ENCODE peak calls at places on chromosomes 12 and 14, in five cellular contexts. B, E, U, W and A are unnamed samples.

GRCh38 chr14:63203618-63204406 is 431 bp upstream of the RHOJ start:
- DNase-seq in B (peak; percentile 74), E (peak; percentile 71), U (peak; percentile 77), W (peak; percentile 94), A (peak; percentile 98)

GRCh38 chr12:102067574-102068258 is 5.9 kb upstream of the WASHC3 start:
- DNase-seq in B (no peak), E (peak; percentile 42), U (no peak), W (peak; percentile 40), A (peak; percentile 55)

GRCh38 chr14:39880106-39880695 is 448.0 kb upstream of the FBXO33 start:
- DNase-seq in B (no peak), E (no peak), U (no peak), W (no peak), A (no peak)

GRCh38 chr12:3897400-3897910 is 24.3 kb upstream of the PARP11 start:
- DNase-seq in B (no peak), E (no peak), U (no peak), W (no peak), A (no peak)

GRCh38 chr12:26614217-26614616 is 218.8 kb downstream of the ITPR2 start:
- DNase-seq in B (no peak), E (no peak), U (peak; percentile 53), W (peak; percentile 50), A (peak; percentile 56)

GRCh38 chr12:82797480-82797879 is 110.8 kb downstream of the TMTC2 start:
- DNase-seq in B (no peak), E (no peak), U (no peak), W (no peak), A (no peak)

GRCh38 chr14:103072595-103073366 is 11.2 kb upstream of the LBHD2 start:
- DNase-seq in B (peak; percentile 75), E (no peak), U (no peak), W (no peak), A (no peak)

GRCh38 chr12:93136243-93137015 is 207.3 kb upstream of the EEA1 start:
- DNase-seq in B (no peak), E (no peak), U (no peak), W (no peak), A (no peak)

GRCh38 chr12:21371050-21371449 is 1.7 kb upstream of the IAPP start:
- DNase-seq in B (no peak), E (no peak), U (no peak), W (no peak), A (no peak)

GRCh38 chr12:48901278-48901677 is 24.0 kb downstream of the FKBP11 start:
- DNase-seq in B (no peak), E (no peak), U (no peak), W (peak; percentile 23), A (peak; percentile 31)

GRCh38 chr12:112979281-112979680 is 962 bp downstream of the OAS2 start:
- DNase-seq in B (peak; percentile 84), E (no peak), U (no peak), W (no peak), A (no peak)

GRCh38 chr14:51525705-51526104 is 126.0 kb upstream of the FRMD6 start:
- DNase-seq in B (no peak), E (no peak), U (no peak), W (no peak), A (no peak)

GRCh38 chr12:38905480-38906351 is at the start of gene CPNE8:
- DNase-seq in B (peak; percentile 92), E (no peak), U (peak; percentile 75), W (peak; percentile 50), A (peak; percentile 78)

GRCh38 chr14:69079747-69080146 is 73.2 kb downstream of the DCAF5 start:
- DNase-seq in B (no peak), E (no peak), U (no peak), W (no peak), A (no peak)

GRCh38 chr12:95118138-95118787 is 44.8 kb upstream of the NR2C1 start:
- DNase-seq in B (no peak), E (peak; percentile 63), U (no peak), W (peak; percentile 69), A (peak; percentile 93)

GRCh38 chr12:102962986-102963385 is 5.5 kb downstream of the ASCL1 start:
- DNase-seq in B (no peak), E (no peak), U (no peak), W (no peak), A (no peak)

GRCh38 chr14:89249296-89249565 is 167.8 kb downstream of the FOXN3 start:
- DNase-seq in B (no peak), E (no peak), U (no peak), W (no peak), A (no peak)

GRCh38 chr12:43285248-43285647 is 266.8 kb downstream of the ADAMTS20 start:
- DNase-seq in B (no peak), E (peak; percentile 86), U (no peak), W (peak; percentile 98), A (peak; percentile 93)

GRCh38 chr12:11580125-11580751 is 69.2 kb upstream of the ETV6 start:
- DNase-seq in B (no peak), E (peak; percentile 91), U (no peak), W (peak; percentile 87), A (peak; percentile 93)

GRCh38 chr14:92586966-92587365 is 73.4 kb downstream of the RIN3 start:
- DNase-seq in B (no peak), E (no peak), U (no peak), W (no peak), A (no peak)

GRCh38 chr12:12032260-12032761 is 38.4 kb upstream of the BCL2L14 start:
- DNase-seq in B (no peak), E (no peak), U (no peak), W (no peak), A (no peak)

GRCh38 chr12:70643927-70644326 is 6.7 kb upstream of the PTPRB start:
- DNase-seq in B (no peak), E (peak; percentile 67), U (no peak), W (no peak), A (no peak)

GRCh38 chr12:122159879-122160278 is 14.1 kb downstream of the IL31 start:
- DNase-seq in B (no peak), E (no peak), U (no peak), W (no peak), A (no peak)

GRCh38 chr14:95758331-95758730 is 44.4 kb upstream of the TCL1A start:
- DNase-seq in B (no peak), E (no peak), U (no peak), W (no peak), A (no peak)

GRCh38 chr12:48750215-48750614 is 33.7 kb upstream of the CCNT1 start:
- DNase-seq in B (no peak), E (no peak), U (no peak), W (peak; percentile 13), A (no peak)

GRCh38 chr14:52917732-52918131 is 33.1 kb downstream of the FERMT2 start:
- DNase-seq in B (no peak), E (peak; percentile 24), U (no peak), W (peak; percentile 66), A (peak; percentile 55)

GRCh38 chr12:31589582-31589895 is 1.4 kb downstream of the DENND5B start:
- DNase-seq in B (peak; percentile 89), E (no peak), U (peak; percentile 77), W (no peak), A (no peak)

GRCh38 chr14:71659165-71659564 is 273.1 kb upstream of the RGS6 start:
- DNase-seq in B (no peak), E (no peak), U (no peak), W (peak; percentile 62), A (peak; percentile 43)

DNA sequence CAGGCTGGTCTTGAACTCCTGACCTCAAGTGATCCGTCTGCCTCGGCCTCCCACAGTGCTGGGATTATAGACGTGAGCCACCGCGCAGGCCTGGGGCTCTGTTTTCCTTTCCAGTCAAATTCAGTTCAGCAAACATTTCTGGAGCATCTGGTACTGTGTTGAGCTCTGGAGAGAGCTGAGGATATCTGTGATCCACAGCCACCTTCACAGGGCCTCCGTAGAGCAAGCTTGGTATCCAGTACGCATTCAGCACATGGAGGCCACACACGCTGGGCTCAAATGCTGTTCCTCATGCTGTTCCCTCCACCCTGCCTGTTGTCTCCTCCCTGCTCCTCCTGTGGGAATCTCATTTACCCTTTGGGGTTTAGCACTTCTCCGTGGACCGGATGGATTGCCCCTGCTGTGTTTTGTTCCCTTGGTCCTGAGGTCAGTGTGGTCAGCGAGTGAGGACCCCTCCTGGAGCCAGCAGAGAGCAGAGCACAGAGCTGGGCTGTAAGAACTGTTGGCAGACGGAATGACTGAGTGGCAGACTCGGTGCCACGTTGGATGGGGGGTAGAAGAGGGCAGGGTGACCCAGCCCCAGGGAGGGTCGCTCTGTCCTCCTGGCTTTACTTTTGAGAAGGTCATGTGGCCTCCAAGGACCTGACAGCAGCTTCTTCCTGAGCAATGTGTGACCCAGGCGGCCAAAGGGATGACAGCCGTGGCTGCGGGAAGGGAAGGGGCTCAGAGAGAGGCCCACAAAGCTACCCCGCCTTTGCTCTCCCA is 891 bp downstream of the RPS6KL1 start:
- DNase-seq in B (no peak), E (no peak), U (no peak), W (no peak), A (no peak)
- H3K4me3 ChIP-seq in B (peak overlapping the region; percentile 48), E (no peak overlapping the region), U (peak overlapping the region; percentile 71), W (no peak overlapping the region), A (no peak overlapping the region)

DNA sequence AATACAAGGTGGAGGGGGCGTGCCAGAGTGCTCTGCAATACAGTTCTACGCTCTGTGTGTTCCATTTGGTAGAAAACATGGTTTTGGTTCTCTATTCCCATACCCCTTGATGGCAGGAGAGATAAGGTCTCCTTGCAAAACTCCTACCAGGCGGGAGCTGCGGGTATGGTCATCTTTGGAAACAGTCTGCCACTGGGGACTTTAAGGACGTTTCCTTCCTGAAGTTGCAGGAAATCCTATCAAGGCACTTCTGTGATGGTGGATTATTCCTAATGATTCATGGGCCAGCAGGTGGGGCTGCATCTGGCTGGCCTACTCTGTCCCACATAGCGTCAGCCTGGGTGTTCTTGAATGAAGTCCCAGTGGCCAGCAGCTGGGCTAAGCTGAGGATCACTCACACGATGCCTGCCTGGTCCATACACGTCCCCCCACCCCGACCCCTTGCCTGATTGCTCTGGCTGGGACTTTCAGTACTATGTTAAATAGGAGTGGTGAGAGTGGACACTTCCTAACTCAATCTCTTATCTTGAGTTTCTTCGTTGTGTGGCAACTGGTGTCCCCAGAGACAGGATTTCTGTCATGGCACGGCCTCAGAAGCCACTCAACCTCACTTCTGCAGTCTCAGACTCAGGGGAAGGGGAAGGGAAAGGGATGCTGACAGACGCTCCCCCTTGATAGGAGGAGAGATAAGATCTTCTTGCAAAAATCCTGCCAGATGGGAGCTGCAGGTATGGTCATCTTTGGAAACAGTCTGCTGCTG is 61.1 kb upstream of the FKBP4 start:
- DNase-seq in B (no peak), E (no peak), U (peak; percentile 21), W (no peak), A (no peak)
- H3K4me3 ChIP-seq in B (no peak overlapping the region), E (no peak overlapping the region), U (no peak overlapping the region), W (no peak overlapping the region), A (no peak overlapping the region)

GRCh38 chr12:124544311-124544970 is 23.0 kb downstream of the NCOR2 start:
- DNase-seq in B (peak; percentile 78), E (no peak), U (peak; percentile 64), W (no peak), A (no peak)
- H3K4me3 ChIP-seq in B (no peak overlapping the region), E (no peak overlapping the region), U (peak overlapping the region; percentile 2), W (no peak overlapping the region), A (no peak overlapping the region)

GRCh38 chr12:25020621-25021243 is 71.8 kb upstream of the BCAT1 start:
- DNase-seq in B (no peak), E (no peak), U (no peak), W (no peak), A (no peak)
- H3K4me3 ChIP-seq in B (no peak overlapping the region), E (no peak overlapping the region), U (no peak overlapping the region), W (no peak overlapping the region), A (no peak overlapping the region)

GRCh38 chr12:89433634-89434033 is 81.3 kb upstream of the DUSP6 start:
- DNase-seq in B (no peak), E (no peak), U (no peak), W (no peak), A (peak; percentile 27)
- H3K4me3 ChIP-seq in B (no peak overlapping the region), E (no peak overlapping the region), U (no peak overlapping the region), W (no peak overlapping the region), A (no peak overlapping the region)

GRCh38 chr12:23108957-23109356 is 484.0 kb downstream of the ETNK1 start:
- DNase-seq in B (no peak), E (no peak), U (no peak), W (no peak), A (no peak)
- H3K4me3 ChIP-seq in B (no peak overlapping the region), E (no peak overlapping the region), U (no peak overlapping the region), W (no peak overlapping the region), A (no peak overlapping the region)